ENCODE peak calls at places on chromosomes 16 and 17, in nine cellular contexts. R is suprapubic skin; W is thoracic aorta; V is CD8-positive, alpha-beta T cell; M is colonic mucosa; C is body of pancreas; B is WERI-Rb-1; Y is pancreas; U is AG04450. G is an unnamed sample.

GRCh38 chr17:10083864-10084263 is 114.5 kb downstream of the GAS7 start:
- DNase-seq in R (no peak), W (no peak), V (no peak), M (no peak), C (no peak), B (no peak), Y (no peak), U (no peak), G (no peak)

GRCh38 chr17:2694381-2695242 is 17.0 kb downstream of the CLUH start:
- DNase-seq in R (no peak), W (no peak), V (no peak), M (peak), C (peak), B (no peak), Y (peak), U (no peak), G (peak)

GRCh38 chr17:10737168-10737622 is 7.4 kb upstream of the TMEM220 start:
- DNase-seq in R (peak), W (peak), V (no peak), M (peak), C (peak), B (peak), Y (no peak), U (peak), G (no peak)

GRCh38 chr17:55778389-55779118 is 27.7 kb downstream of the PCTP start:
- DNase-seq in R (no peak), W (no peak), V (no peak), M (no peak), C (no peak), B (no peak), Y (no peak), U (no peak), G (no peak)

GRCh38 chr17:6676802-6677157 is 25.2 kb downstream of the C17orf100 start:
- DNase-seq in R (no peak), W (no peak), V (no peak), M (no peak), C (no peak), B (no peak), Y (no peak), U (no peak), G (no peak)

GRCh38 chr16:12688972-12689850 is 114.5 kb downstream of the CPPED1 start:
- DNase-seq in R (no peak), W (no peak), V (no peak), M (no peak), C (no peak), B (no peak), Y (no peak), U (no peak), G (no peak)

GRCh38 chr17:60941028-60941427 is 263.4 kb downstream of the BCAS3 start:
- DNase-seq in R (no peak), W (peak), V (no peak), M (peak), C (no peak), B (no peak), Y (no peak), U (peak), G (peak)

GRCh38 chr17:353213-353837 is 718 bp upstream of the RPH3AL start:
- DNase-seq in R (no peak), W (no peak), V (no peak), M (no peak), C (no peak), B (no peak), Y (no peak), U (no peak), G (no peak)

GRCh38 chr16:70529051-70529777 is 5.6 kb downstream of the SF3B3 start:
- DNase-seq in R (no peak), W (no peak), V (no peak), M (no peak), C (no peak), B (no peak), Y (no peak), U (no peak), G (no peak)

GRCh38 chr17:42683407-42684031 is 1.2 kb downstream of the CNTNAP1 start:
- DNase-seq in R (no peak), W (no peak), V (no peak), M (no peak), C (no peak), B (no peak), Y (peak), U (no peak), G (no peak)

GRCh38 chr17:43695968-43696865 is 34.5 kb upstream of the MEOX1 start:
- DNase-seq in R (no peak), W (peak), V (no peak), M (no peak), C (no peak), B (no peak), Y (no peak), U (no peak), G (peak)

GRCh38 chr17:4073983-4074830 is 68.6 kb downstream of the ZZEF1 start:
- DNase-seq in R (no peak), W (no peak), V (no peak), M (peak), C (no peak), B (no peak), Y (no peak), U (no peak), G (no peak)

GRCh38 chr16:87621550-87621829 is 19.2 kb downstream of the JPH3 start:
- DNase-seq in R (no peak), W (no peak), V (no peak), M (no peak), C (no peak), B (no peak), Y (no peak), U (no peak), G (no peak)

GRCh38 chr17:38591759-38592241 is 14.0 kb downstream of the SRCIN1 start:
- DNase-seq in R (no peak), W (no peak), V (no peak), M (no peak), C (no peak), B (no peak), Y (no peak), U (no peak), G (no peak)

GRCh38 chr17:29066603-29067002 is 23.7 kb downstream of the PIPOX start:
- DNase-seq in R (no peak), W (no peak), V (no peak), M (no peak), C (no peak), B (peak), Y (no peak), U (no peak), G (no peak)

GRCh38 chr17:21078056-21078825 is 35.4 kb upstream of the USP22 start:
- DNase-seq in R (no peak), W (no peak), V (no peak), M (no peak), C (no peak), B (no peak), Y (no peak), U (no peak), G (no peak)

GRCh38 chr17:28745052-28745776 is 1.4 kb downstream of the TRAF4 start:
- DNase-seq in R (no peak), W (no peak), V (no peak), M (peak), C (peak), B (peak), Y (peak), U (no peak), G (no peak)

GRCh38 chr17:7478276-7479138 is 924 bp downstream of the ZBTB4 start:
- DNase-seq in R (no peak), W (no peak), V (peak), M (peak), C (peak), B (peak), Y (peak), U (no peak), G (no peak)

GRCh38 chr17:7552621-7553051 is 3.8 kb downstream of the TNFSF12 start:
- DNase-seq in R (no peak), W (no peak), V (no peak), M (no peak), C (no peak), B (no peak), Y (no peak), U (no peak), G (no peak)

GRCh38 chr16:55672471-55672870 is 16.7 kb downstream of the SLC6A2 start:
- DNase-seq in R (no peak), W (no peak), V (no peak), M (no peak), C (no peak), B (no peak), Y (no peak), U (no peak), G (no peak)

GRCh38 chr17:59439261-59439660 is 107.8 kb downstream of the YPEL2 start:
- DNase-seq in R (no peak), W (no peak), V (no peak), M (no peak), C (no peak), B (no peak), Y (no peak), U (no peak), G (no peak)

GRCh38 chr16:4911831-4912422 is 25.0 kb downstream of the PPL start:
- DNase-seq in R (no peak), W (no peak), V (no peak), M (no peak), C (no peak), B (no peak), Y (no peak), U (no peak), G (no peak)

GRCh38 chr16:4913130-4913773 is 23.7 kb downstream of the PPL start:
- DNase-seq in R (no peak), W (no peak), V (no peak), M (no peak), C (no peak), B (no peak), Y (no peak), U (no peak), G (no peak)

GRCh38 chr16:4914528-4915225 is 22.3 kb downstream of the PPL start:
- DNase-seq in R (no peak), W (no peak), V (no peak), M (no peak), C (no peak), B (no peak), Y (no peak), U (no peak), G (no peak)

GRCh38 chr16:4915226-4915761 is 21.7 kb downstream of the PPL start:
- DNase-seq in R (no peak), W (no peak), V (no peak), M (no peak), C (no peak), B (no peak), Y (no peak), U (peak), G (no peak)

DNA sequence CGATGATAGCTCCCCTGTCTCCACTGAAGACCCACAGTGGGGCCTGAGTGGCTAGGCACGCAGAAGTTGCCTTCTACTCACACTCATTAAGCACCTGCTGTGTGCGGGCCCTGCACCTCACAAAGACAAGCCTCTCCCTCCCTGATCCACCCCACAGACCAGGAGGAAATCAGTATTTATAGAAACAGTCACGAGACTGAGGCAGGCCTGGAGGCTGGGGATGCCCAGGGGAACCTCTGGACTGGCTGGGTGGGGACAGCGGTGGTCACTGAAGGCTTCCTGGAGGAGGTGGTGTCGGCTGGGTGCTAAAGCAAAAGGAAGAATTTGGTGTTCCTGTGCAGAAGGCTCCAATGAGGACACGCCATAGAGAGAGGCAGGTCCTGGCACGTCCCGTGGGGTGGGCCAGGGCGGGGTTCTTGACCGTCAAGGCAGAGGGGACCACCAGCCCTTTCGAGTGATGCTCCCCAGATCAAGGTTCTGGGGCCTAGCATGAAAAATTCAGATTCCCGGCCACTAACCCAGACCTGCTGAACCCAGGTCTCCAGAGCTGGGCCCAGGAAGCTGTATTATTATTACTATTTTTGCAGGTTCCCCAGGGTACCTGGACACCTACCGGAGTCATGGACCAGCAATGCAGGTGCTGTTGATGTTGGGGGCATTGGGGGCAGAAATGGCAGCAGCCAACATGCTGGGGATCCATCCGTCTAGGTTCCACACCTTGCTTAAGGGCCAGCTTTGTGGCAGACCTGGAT is 23.0 kb downstream of the PPL start:
- DNase-seq in R (no peak), W (no peak), V (no peak), M (no peak), C (no peak), B (no peak), Y (no peak), U (no peak), G (no peak)
- H3K27ac ChIP-seq in R (peak), W (no peak), V (no peak), M (no peak), C (no peak), B (no peak), Y (no peak), U (no peak), G (no peak)

DNA sequence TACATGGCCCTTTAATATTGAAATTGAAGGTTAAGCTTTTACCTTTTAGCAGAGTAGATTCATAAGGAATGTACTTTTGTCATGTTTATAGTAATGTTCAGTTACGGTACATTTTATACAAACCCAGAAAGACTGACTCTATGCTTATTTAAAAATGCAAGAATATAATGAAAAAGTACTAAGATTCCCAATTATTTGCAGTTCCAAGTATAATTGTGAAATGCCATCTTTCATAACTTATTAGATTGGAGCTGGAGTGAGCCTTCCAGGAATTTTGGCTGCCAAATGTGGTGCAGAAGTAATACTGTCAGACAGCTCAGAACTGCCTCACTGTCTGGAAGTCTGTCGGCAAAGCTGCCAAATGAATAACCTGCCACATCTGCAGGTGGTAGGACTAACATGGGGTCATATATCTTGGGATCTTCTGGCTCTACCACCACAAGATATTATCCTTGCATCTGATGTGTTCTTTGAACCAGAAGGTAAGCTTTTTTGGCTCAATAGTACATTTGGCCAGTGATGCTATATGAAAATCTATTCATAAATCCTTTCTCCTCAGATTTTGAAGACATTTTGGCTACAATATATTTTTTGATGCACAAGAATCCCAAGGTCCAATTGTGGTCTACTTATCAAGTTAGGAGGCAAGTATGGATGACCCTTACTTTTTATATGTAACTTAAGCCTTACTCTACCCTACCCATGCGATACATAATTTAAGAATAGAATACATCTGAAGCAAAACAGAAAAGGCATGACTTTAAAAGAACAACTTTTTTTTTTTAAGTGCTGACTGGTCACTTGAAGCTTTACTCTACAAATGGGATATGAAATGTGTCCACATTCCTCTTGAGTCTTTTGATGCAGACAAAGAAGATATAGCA is 4.2 kb downstream of the SRSF2 start:
- DNase-seq in R (no peak), W (no peak), V (no peak), M (no peak), C (no peak), B (no peak), Y (no peak), U (no peak), G (no peak)
- H3K4me3 ChIP-seq in R (no peak), W (no peak), V (no peak), M (no peak), C (no peak), B (no peak), Y (no peak), U (no peak), G (no peak)

GRCh38 chr16:68380348-68380670 is 68.0 kb downstream of the SMPD3 start:
- DNase-seq in R (no peak), W (no peak), V (no peak), M (no peak), C (no peak), B (no peak), Y (peak), U (no peak), G (no peak)
- TF ChIP-seq CTCF in R (no peak), W (no peak), V (no peak), M (no peak), C (no peak), B (peak), Y (no peak), U (no peak), G (no peak)

GRCh38 chr17:81418710-81419332 is 23.6 kb downstream of the BAHCC1 start:
- DNase-seq in R (no peak), W (no peak), V (no peak), M (peak), C (no peak), B (no peak), Y (no peak), U (no peak), G (no peak)
- H3K27ac ChIP-seq in R (peak), W (peak), V (no peak), M (peak), C (peak), B (no peak), Y (peak), U (peak), G (peak)

GRCh38 chr17:47695664-47696376 is 1.9 kb downstream of the TBKBP1 start:
- DNase-seq in R (no peak), W (no peak), V (no peak), M (no peak), C (no peak), B (peak), Y (no peak), U (no peak), G (no peak)
- H3K4me3 ChIP-seq in R (peak), W (peak), V (no peak), M (peak), C (no peak), B (no peak), Y (no peak), U (peak), G (peak)

GRCh38 chr17:44900894-44901293 is 1.6 kb upstream of the EFTUD2 start:
- DNase-seq in R (no peak), W (no peak), V (no peak), M (no peak), C (no peak), B (no peak), Y (no peak), U (peak), G (peak)

GRCh38 chr17:44902135-44902760 is 3.0 kb upstream of the EFTUD2 start:
- DNase-seq in R (no peak), W (no peak), V (no peak), M (no peak), C (no peak), B (no peak), Y (peak), U (no peak), G (peak)

GRCh38 chr17:44903012-44903685 is 3.9 kb upstream of the EFTUD2 start:
- DNase-seq in R (no peak), W (no peak), V (no peak), M (peak), C (no peak), B (no peak), Y (no peak), U (no peak), G (peak)

GRCh38 chr17:44899074-44899782 is at the start of gene EFTUD2:
- DNase-seq in R (peak), W (peak), V (peak), M (peak), C (peak), B (peak), Y (peak), U (peak), G (peak)

DNA sequence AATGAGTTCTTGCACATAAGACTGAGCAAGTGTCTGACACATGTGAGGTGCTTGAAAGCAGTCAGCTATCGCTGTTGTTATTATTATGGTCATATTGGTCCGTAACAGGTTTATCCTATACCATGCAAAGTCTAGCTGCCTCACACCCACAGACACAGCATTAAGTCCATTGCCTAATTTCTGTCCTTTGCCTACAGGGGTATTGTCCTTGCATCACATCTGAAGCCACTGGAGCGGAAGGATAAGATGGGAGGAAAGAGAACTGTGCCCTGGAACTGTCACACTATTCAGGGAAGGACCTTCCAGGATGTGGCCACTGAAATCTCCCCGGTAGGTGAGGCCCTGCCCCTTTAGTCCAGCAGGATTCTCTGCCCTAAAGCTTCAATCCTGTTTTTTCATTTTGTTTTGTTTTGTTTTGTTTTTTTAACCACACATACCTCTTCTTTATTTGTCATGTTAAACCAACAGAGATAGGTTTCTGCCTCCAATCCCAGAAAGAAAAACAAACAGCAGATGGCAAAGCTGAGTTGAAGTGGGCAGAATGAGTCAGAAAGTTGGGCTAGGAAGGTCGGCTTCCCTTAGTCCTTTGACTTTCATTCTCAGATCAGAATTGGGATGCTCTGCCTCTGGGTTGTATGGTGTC is 2.2 kb upstream of the EFTUD2 start:
- DNase-seq in R (no peak), W (no peak), V (no peak), M (no peak), C (no peak), B (no peak), Y (no peak), U (peak), G (peak)
- TF ChIP-seq CTCF in R (no peak), W (no peak), V (no peak), M (no peak), C (no peak), B (no peak), Y (no peak), U (peak), G (no peak)

GRCh38 chr17:72390675-72391501 is 270.1 kb downstream of the SOX9 start:
- DNase-seq in R (no peak), W (no peak), V (no peak), M (no peak), C (no peak), B (no peak), Y (no peak), U (no peak), G (no peak)
- H3K27ac ChIP-seq in R (no peak), W (no peak), V (no peak), M (no peak), C (no peak), B (no peak), Y (no peak), U (peak), G (no peak)

GRCh38 chr17:81470270-81470943 is 42.2 kb downstream of the ACTG1 start:
- DNase-seq in R (no peak), W (no peak), V (no peak), M (no peak), C (no peak), B (no peak), Y (no peak), U (no peak), G (no peak)

GRCh38 chr17:81469266-81469665 is 43.3 kb downstream of the ACTG1 start:
- DNase-seq in R (no peak), W (no peak), V (no peak), M (no peak), C (no peak), B (no peak), Y (no peak), U (no peak), G (no peak)

GRCh38 chr17:81473019-81473418 is 39.6 kb downstream of the ACTG1 start:
- DNase-seq in R (no peak), W (no peak), V (no peak), M (no peak), C (peak), B (no peak), Y (peak), U (no peak), G (no peak)

GRCh38 chr17:81470944-81471803 is 41.4 kb downstream of the ACTG1 start:
- DNase-seq in R (no peak), W (no peak), V (no peak), M (no peak), C (no peak), B (no peak), Y (no peak), U (no peak), G (no peak)

GRCh38 chr17:81471804-81472456 is 40.7 kb downstream of the ACTG1 start:
- DNase-seq in R (peak), W (no peak), V (no peak), M (peak), C (no peak), B (peak), Y (peak), U (no peak), G (no peak)
- H3K4me3 ChIP-seq in R (peak), W (no peak), V (no peak), M (no peak), C (no peak), B (no peak), Y (no peak), U (no peak), G (no peak)

DNA sequence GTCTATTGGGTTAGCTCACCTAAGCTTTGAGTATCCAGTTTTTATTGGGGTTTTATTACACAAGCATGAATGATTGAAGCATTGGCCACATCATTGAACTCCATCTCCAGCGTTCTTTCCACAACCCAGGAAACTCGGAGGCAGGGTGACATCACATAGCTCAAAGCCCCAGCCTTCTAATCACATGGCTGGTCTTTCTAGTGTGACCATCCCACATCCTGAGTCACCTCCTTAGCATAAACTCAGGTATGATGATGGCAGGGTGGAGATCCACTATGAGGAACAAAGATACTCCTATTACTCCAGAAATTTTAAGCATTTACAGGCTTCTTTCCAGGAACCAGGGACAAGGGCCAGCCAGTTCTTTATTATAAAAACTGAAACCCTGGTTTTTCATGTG is 43.8 kb upstream of the CCNF start:
- DNase-seq in R (no peak), W (no peak), V (no peak), M (no peak), C (no peak), B (no peak), Y (no peak), U (no peak), G (no peak)
- TF ChIP-seq CTCF in R (no peak), W (no peak), V (no peak), M (no peak), C (no peak), B (no peak), Y (no peak), U (no peak), G (no peak)

G was measured in coronary artery.